ENCODE peak calls at places on chromosomes 7 and 10, in six cellular contexts. C is D341Med, K is upper lobe of right lung, Y is left kidney, N is AG09309, W is mesothelial cell of epicardium. A is an unnamed sample.

GRCh38 chr10:44801383-44802327 is 109.5 kb upstream of the TMEM72 start:
- DNase-seq in C (no peak), K (peak), Y (peak), N (peak), W (peak), A (peak)

GRCh38 chr7:44261239-44261638 is 60.5 kb downstream of the YKT6 start:
- DNase-seq in C (no peak), K (no peak), Y (no peak), N (no peak), W (no peak), A (no peak)

GRCh38 chr10:110400173-110400947 is 95.6 kb upstream of the SMNDC1 start:
- DNase-seq in C (no peak), K (no peak), Y (no peak), N (no peak), W (no peak), A (no peak)

GRCh38 chr7:50962962-50963374 is 180.3 kb upstream of the GRB10 start:
- DNase-seq in C (peak), K (peak), Y (no peak), N (no peak), W (no peak), A (peak)

GRCh38 chr7:25014735-25015134 is 34.8 kb upstream of the OSBPL3 start:
- DNase-seq in C (no peak), K (no peak), Y (no peak), N (peak), W (no peak), A (no peak)

GRCh38 chr7:868189-868486 is 8.2 kb upstream of the GET4 start:
- DNase-seq in C (no peak), K (peak), Y (no peak), N (no peak), W (no peak), A (no peak)

GRCh38 chr10:71435571-71436267 is 39.0 kb downstream of the CDH23 start:
- DNase-seq in C (no peak), K (no peak), Y (no peak), N (no peak), W (no peak), A (no peak)

GRCh38 chr7:120735791-120736190 is 122.2 kb downstream of the TSPAN12 start:
- DNase-seq in C (no peak), K (no peak), Y (no peak), N (no peak), W (no peak), A (no peak)

GRCh38 chr10:127485153-127485857 is 63.8 kb upstream of the NPS start:
- DNase-seq in C (no peak), K (no peak), Y (peak), N (peak), W (no peak), A (no peak)

GRCh38 chr7:158617737-158618128 is 30.1 kb upstream of the PTPRN2 start:
- DNase-seq in C (no peak), K (no peak), Y (peak), N (no peak), W (no peak), A (no peak)

GRCh38 chr10:93337309-93337721 is 144.8 kb downstream of the MYOF start:
- DNase-seq in C (no peak), K (no peak), Y (no peak), N (no peak), W (no peak), A (no peak)

GRCh38 chr10:50999163-50999562 is 75.1 kb upstream of the PRKG1 start:
- DNase-seq in C (no peak), K (no peak), Y (no peak), N (no peak), W (no peak), A (no peak)

GRCh38 chr7:45636733-45637132 is 62.6 kb downstream of the ADCY1 start:
- DNase-seq in C (no peak), K (no peak), Y (no peak), N (no peak), W (no peak), A (no peak)

GRCh38 chr7:128705891-128706333 is 33.2 kb upstream of the CALU start:
- DNase-seq in C (no peak), K (no peak), Y (no peak), N (no peak), W (no peak), A (peak)

GRCh38 chr10:436911-437665 is 252.4 kb downstream of the DIP2C start:
- DNase-seq in C (no peak), K (no peak), Y (no peak), N (no peak), W (no peak), A (no peak)

GRCh38 chr7:134315679-134316538 is 821 bp downstream of the SLC35B4 start:
- DNase-seq in C (no peak), K (no peak), Y (no peak), N (no peak), W (no peak), A (no peak)

GRCh38 chr7:135383525-135383924 is 126.4 kb downstream of the CNOT4 start:
- DNase-seq in C (no peak), K (no peak), Y (no peak), N (no peak), W (no peak), A (no peak)

GRCh38 chr7:8065356-8065813 is 96.8 kb downstream of the GLCCI1 start:
- DNase-seq in C (no peak), K (no peak), Y (no peak), N (peak), W (no peak), A (no peak)

A was measured in putamen.